ENCODE peak calls at places on chromosomes 2 and 18, in four cellular contexts. N is GM23338, V is tibial artery, G is aorta. W is an unnamed sample. For H3K4me1, the result is how much of the 10 kb centered on the place peaks cover.

GRCh38 chr18:78781601-78781960 is 198.0 kb upstream of the SALL3 start:
- DNase-seq in G (peak), V (peak), N (no peak), W (no peak)

GRCh38 chr2:191856111-191856876 is 9.4 kb upstream of the CAVIN2 start:
- DNase-seq in V (no peak), N (no peak), G (no peak), W (no peak)

GRCh38 chr2:136360790-136361189 is 242.8 kb upstream of the CXCR4 start:
- DNase-seq in V (no peak), N (no peak), G (no peak), W (no peak)

GRCh38 chr2:157182204-157182709 is 75.2 kb upstream of the GALNT5 start:
- DNase-seq in V (no peak), N (no peak), G (no peak), W (no peak)

GRCh38 chr2:164792316-164793127 is 49.1 kb downstream of the COBLL1 start:
- DNase-seq in G (no peak), V (no peak), N (no peak), W (no peak)

GRCh38 chr2:187627153-187627552 is 72.9 kb upstream of the TFPI start:
- DNase-seq in N (no peak), G (no peak), V (no peak), W (no peak)

GRCh38 chr2:217222511-217222910 is 362.6 kb upstream of the TNP1 start:
- DNase-seq in V (no peak), N (no peak), G (no peak), W (no peak)

GRCh38 chr2:183123117-183123958 is 905 bp upstream of the NUP35 start:
- DNase-seq in N (no peak), G (no peak), V (no peak), W (no peak)

GRCh38 chr2:61988462-61989366 is 83.2 kb downstream of the COMMD1 start:
- DNase-seq in V (no peak), N (no peak), G (no peak), W (no peak)

GRCh38 chr2:133716166-133716565 is 147.9 kb upstream of the NCKAP5 start:
- DNase-seq in G (no peak), N (no peak), V (no peak), W (no peak)

GRCh38 chr2:224919472-224920110 is 122.7 kb downstream of the DOCK10 start:
- DNase-seq in N (no peak), G (no peak), V (no peak), W (no peak)

GRCh38 chr2:172701250-172701649 is 34.4 kb upstream of the RAPGEF4 start:
- DNase-seq in V (no peak), N (no peak), G (no peak), W (no peak)

GRCh38 chr2:36492216-36492945 is 105.6 kb downstream of the FEZ2 start:
- DNase-seq in N (no peak), G (no peak), V (no peak), W (no peak)

GRCh38 chr2:237687666-237688065 is 60.3 kb downstream of the LRRFIP1 start:
- DNase-seq in V (peak), G (peak), N (no peak), W (peak)

GRCh38 chr2:197883354-197884032 is 79.1 kb downstream of the PLCL1 start:
- DNase-seq in N (no peak), G (no peak), V (no peak), W (no peak)

GRCh38 chr2:192059226-192059625 is 135.5 kb downstream of the TMEFF2 start:
- DNase-seq in N (no peak), G (no peak), V (no peak), W (no peak)

GRCh38 chr2:61763605-61764034 is 90.2 kb downstream of the FAM161A start:
- DNase-seq in V (peak), N (no peak), G (peak), W (peak)

GRCh38 chr2:65512783-65513182 is 80.4 kb upstream of the SPRED2 start:
- DNase-seq in G (no peak), V (no peak), N (no peak), W (no peak)

GRCh38 chr2:98501896-98502295 is 57.2 kb downstream of the INPP4A start:
- DNase-seq in V (peak), N (no peak), G (no peak), W (no peak)

GRCh38 chr2:110742412-110742811 is 10.0 kb downstream of the ACOXL start:
- DNase-seq in N (no peak), V (no peak), G (no peak), W (no peak)
- H3K4me1 ChIP-seq in N (under half), V (under half), G (under half), W (under half)

GRCh38 chr2:74474899-74475298 is 2.4 kb upstream of the MRPL53 start:
- DNase-seq in G (peak), V (no peak), N (peak), W (no peak)
- H3K4me1 ChIP-seq in G (under half), V (under half), N (under half), W (under half)

GRCh38 chr2:37656512-37657423 is 14.7 kb downstream of the CDC42EP3 start:
- DNase-seq in N (peak), V (no peak), G (no peak), W (no peak)

GRCh38 chr2:37655442-37655841 is 16.0 kb downstream of the CDC42EP3 start:
- DNase-seq in G (no peak), V (no peak), N (no peak), W (no peak)

GRCh38 chr2:37653805-37654378 is 17.6 kb downstream of the CDC42EP3 start:
- DNase-seq in N (no peak), G (peak), V (peak), W (peak)

GRCh38 chr2:37654419-37654818 is 17.0 kb downstream of the CDC42EP3 start:
- DNase-seq in N (peak), G (no peak), V (no peak), W (no peak)

DNA sequence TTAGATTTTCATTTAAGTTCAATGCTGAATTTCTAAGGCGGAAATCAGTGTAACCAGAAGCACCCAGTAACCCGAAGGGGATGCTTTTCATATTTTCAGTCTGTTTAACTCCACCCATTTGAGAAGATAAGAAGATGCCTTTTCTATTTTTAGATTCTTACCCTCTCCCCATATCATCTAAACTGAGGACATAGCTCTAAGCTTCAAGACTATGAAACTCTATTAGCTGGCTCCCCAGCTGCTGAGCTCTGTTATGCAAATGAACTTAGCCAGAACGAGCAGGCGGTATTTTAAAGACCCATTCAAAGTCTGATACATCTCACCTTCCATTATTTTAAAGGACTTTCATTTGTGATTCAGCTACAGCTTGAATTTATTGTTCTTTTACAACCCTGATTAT is 16.5 kb downstream of the CDC42EP3 start:
- DNase-seq in G (no peak), N (peak), V (no peak), W (no peak)
- H3K4me1 ChIP-seq in G (under half), N (half or more), V (under half), W (under half)

GRCh38 chr18:57915241-57915640 is 112.1 kb upstream of the ATP8B1 start:
- DNase-seq in G (no peak), V (no peak), N (no peak), W (no peak)
- H3K4me1 ChIP-seq in G (under half), V (under half), N (under half), W (under half)

GRCh38 chr2:101374821-101375561 is 12.3 kb downstream of the CREG2 start:
- DNase-seq in N (no peak), V (no peak), G (no peak), W (no peak)
- H3K4me1 ChIP-seq in N (under half), V (under half), G (under half), W (under half)

W was measured in transverse colon.